ENCODE peak calls at places on chromosomes 16 and 17, in six cellular contexts. K is A549, Z is K562, E is GM12878, L is endothelial cell of umbilical vein, U is HepG2. I is an unnamed sample.

GRCh38 chr16:23367988-23368387 is 65.9 kb downstream of the SCNN1B start:
- DNase-seq in U (no peak), E (no peak), L (no peak), Z (no peak), K (no peak), I (no peak)

GRCh38 chr16:56935201-56935600 is 3.3 kb downstream of the HERPUD1 start:
- DNase-seq in K (no peak), E (no peak), Z (no peak), U (no peak), L (no peak), I (no peak)

GRCh38 chr17:73575470-73576235 is 68.6 kb downstream of the SDK2 start:
- DNase-seq in K (no peak), E (no peak), U (no peak), L (no peak), Z (no peak), I (no peak)

GRCh38 chr16:81716478-81717210 is 62.4 kb upstream of the PLCG2 start:
- DNase-seq in Z (no peak), E (peak; percentile 82), L (no peak), U (no peak), K (no peak), I (no peak)

GRCh38 chr16:86983621-86984020 is 333.6 kb downstream of the C16orf95 start:
- DNase-seq in E (no peak), L (no peak), U (no peak), Z (no peak), K (no peak), I (no peak)

GRCh38 chr16:1500465-1501150 is 7.4 kb downstream of the TELO2 start:
- DNase-seq in L (no peak), K (no peak), Z (no peak), U (no peak), E (no peak), I (no peak)

GRCh38 chr16:75555707-75556512 is at the start of gene TMEM231:
- DNase-seq in U (peak; percentile 91), K (peak; percentile 95), Z (peak; percentile 97), L (peak; percentile 91), E (no peak), I (peak; percentile 97)

GRCh38 chr17:75289832-75290337 is 652 bp upstream of the SLC25A19 start:
- DNase-seq in K (no peak), Z (peak; percentile 73), L (peak; percentile 71), E (peak; percentile 71), U (no peak), I (peak; percentile 88)

GRCh38 chr17:44779211-44780025 is 20.6 kb downstream of the ADAM11 start:
- DNase-seq in U (peak; percentile 66), L (peak; percentile 79), E (peak; percentile 17), Z (peak; percentile 88), K (peak; percentile 95), I (peak; percentile 79)

GRCh38 chr16:11087691-11088431 is 143.5 kb downstream of the CLEC16A start:
- DNase-seq in Z (no peak), E (no peak), L (no peak), U (no peak), K (no peak), I (peak; percentile 34)

GRCh38 chr16:53614346-53614745 is 89.3 kb downstream of the RPGRIP1L start:
- DNase-seq in Z (no peak), K (no peak), L (peak; percentile 68), U (no peak), E (no peak), I (no peak)

GRCh38 chr16:68194263-68194662 is 41.7 kb downstream of the ESRP2 start:
- DNase-seq in U (no peak), L (no peak), K (no peak), E (no peak), Z (no peak), I (no peak)

GRCh38 chr17:64424318-64424717 is 24.6 kb upstream of the MILR1 start:
- DNase-seq in U (no peak), L (no peak), Z (no peak), K (no peak), E (no peak), I (no peak)

GRCh38 chr17:17139972-17140589 is 66.1 kb downstream of the PLD6 start:
- DNase-seq in K (no peak), U (no peak), Z (no peak), L (no peak), E (no peak), I (no peak)

GRCh38 chr17:2266045-2266864 is 37.3 kb downstream of the SMG6 start:
- DNase-seq in E (peak; percentile 97), K (no peak), Z (no peak), L (peak; percentile 49), U (no peak), I (no peak)

GRCh38 chr17:71440513-71440912 is 680.3 kb upstream of the SOX9 start:
- DNase-seq in U (no peak), E (no peak), L (no peak), Z (no peak), K (no peak), I (no peak)

GRCh38 chr17:16873654-16874035 is 98.3 kb downstream of the TNFRSF13B start:
- DNase-seq in K (no peak), L (no peak), U (no peak), Z (no peak), E (no peak), I (no peak)

GRCh38 chr16:79648846-79649245 is 48.3 kb upstream of the MAF start:
- DNase-seq in L (no peak), U (no peak), K (no peak), Z (no peak), E (no peak), I (no peak)

GRCh38 chr17:29376667-29377268 is 13.4 kb upstream of the TAOK1 start:
- DNase-seq in E (no peak), L (no peak), U (no peak), Z (peak; percentile 19), K (peak; percentile 76), I (peak; percentile 28)

DNA sequence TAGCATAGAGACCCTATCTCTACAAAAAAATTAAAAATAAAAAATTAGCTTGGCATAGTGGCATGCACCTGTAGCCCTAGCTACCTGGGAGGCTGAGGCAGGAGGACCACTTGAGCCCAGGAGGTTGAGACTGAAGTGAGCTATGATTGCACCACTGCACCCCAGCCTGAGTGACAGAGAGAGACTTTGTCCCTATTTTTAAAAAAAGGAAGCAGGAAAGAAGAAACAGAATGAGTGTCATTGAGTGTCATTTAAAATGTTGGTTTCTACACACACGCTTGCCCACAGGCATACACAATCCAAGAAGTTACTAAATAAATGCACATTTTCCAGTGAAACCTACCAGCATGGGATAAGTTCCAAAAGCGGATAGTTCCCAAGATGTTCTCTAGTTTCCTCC is 17.5 kb downstream of the MRPS23 start:
- DNase-seq in U (no peak), Z (no peak), K (no peak), E (no peak), L (no peak), I (peak; percentile 54)
- TF ChIP-seq POLR2A in U (no peak), Z (no peak), K (no peak), E (no peak), L (no peak), I (no peak)

GRCh38 chr17:41579484-41580243 is 7.0 kb downstream of the KRT14 start:
- DNase-seq in L (peak; percentile 81), K (peak; percentile 98), U (peak; percentile 85), E (peak; percentile 21), Z (peak; percentile 92), I (peak; percentile 65)

GRCh38 chr17:41580651-41581365 is 5.9 kb downstream of the KRT14 start:
- DNase-seq in K (no peak), Z (no peak), U (no peak), L (no peak), E (no peak), I (no peak)

GRCh38 chr17:41580244-41580575 is 6.5 kb downstream of the KRT14 start:
- DNase-seq in E (no peak), Z (no peak), U (no peak), L (no peak), K (no peak), I (no peak)

GRCh38 chr17:41578538-41578937 is 6.7 kb upstream of the KRT9 start:
- DNase-seq in U (no peak), Z (no peak), E (no peak), L (no peak), K (no peak), I (no peak)

DNA sequence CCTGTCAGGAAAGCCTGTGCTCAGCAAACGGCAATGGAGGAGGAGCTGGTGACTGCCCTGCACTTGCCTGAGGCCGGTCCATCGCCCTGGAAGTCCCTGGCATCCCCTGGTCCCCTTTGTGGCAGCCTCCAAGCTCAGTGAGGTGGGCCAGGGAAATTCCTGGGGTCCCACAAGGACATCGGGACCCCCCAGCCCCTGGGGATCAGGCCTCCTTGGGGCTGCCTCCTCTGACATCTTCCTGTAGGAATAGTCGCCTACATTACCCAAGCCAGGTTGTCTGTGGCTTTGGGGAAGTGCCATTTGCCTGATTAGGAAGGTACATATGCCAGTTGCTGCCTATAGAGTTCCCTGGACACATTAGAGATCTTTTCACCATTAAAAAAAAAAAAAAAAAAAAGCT is 7.1 kb upstream of the KRT9 start:
- DNase-seq in Z (no peak), E (no peak), K (no peak), U (no peak), L (no peak), I (no peak)
- TF ChIP-seq MYC in Z (no peak), E (no peak), K (no peak), U (no peak), L (no peak), I (no peak)

DNA sequence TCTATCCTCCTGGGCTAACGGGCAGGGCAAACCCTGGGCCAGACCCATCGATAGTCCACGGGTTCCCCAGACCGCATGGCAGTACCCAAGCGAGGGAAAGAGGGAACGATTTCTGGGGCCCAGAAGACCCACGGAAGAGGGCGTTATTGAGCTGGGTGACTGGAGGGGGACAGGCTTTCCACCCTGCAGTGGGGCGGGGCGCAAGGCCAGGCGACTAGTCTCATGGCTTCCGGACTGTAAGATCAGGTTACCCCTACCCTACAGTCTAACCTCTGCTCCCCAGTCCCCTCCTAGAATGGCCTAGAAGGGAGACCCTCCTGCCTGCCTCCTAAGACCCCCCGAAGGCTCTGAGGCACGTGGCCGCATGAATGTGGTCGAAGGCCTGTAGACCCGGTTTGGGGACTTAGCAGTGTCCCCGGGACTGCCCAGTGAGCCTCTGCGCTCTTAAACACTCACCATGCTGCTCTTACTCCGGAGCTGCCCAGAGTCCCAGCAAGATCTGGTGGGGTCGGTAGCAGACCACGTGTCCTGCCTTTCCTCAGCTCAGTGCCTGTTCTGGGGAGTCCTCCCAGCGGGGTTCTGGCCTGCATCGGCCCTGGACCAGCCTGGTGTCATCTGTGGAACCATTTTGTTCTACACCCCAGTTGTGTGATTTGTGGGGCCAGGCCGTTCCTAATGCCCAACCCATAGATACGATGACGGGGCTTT is 13.1 kb upstream of the AURKB start:
- DNase-seq in L (no peak), K (peak; percentile 48), U (peak; percentile 79), E (no peak), Z (peak; percentile 85), I (peak; percentile 88)
- TF ChIP-seq POLR2A in L (no peak), K (peak; percentile 4), U (peak; percentile 26), E (no peak), Z (peak; percentile 59), I (peak; percentile 11)

GRCh38 chr16:84680165-84680842 is 19.5 kb upstream of the USP10 start:
- DNase-seq in L (no peak), U (no peak), E (no peak), Z (no peak), K (no peak), I (no peak)

GRCh38 chr16:84675423-84675822 is 24.4 kb upstream of the USP10 start:
- DNase-seq in L (no peak), E (no peak), U (no peak), Z (no peak), K (no peak), I (no peak)

GRCh38 chr16:84680843-84681629 is 18.8 kb upstream of the USP10 start:
- DNase-seq in U (no peak), K (no peak), E (no peak), L (no peak), Z (no peak), I (no peak)

GRCh38 chr16:84677017-84677803 is 22.6 kb upstream of the USP10 start:
- DNase-seq in U (peak; percentile 50), Z (no peak), E (no peak), L (no peak), K (no peak), I (peak; percentile 39)

GRCh38 chr16:84677849-84678248 is 22.0 kb upstream of the USP10 start:
- DNase-seq in U (no peak), E (no peak), Z (no peak), L (no peak), K (no peak), I (no peak)
- TF ChIP-seq MYC in U (no peak), E (no peak), Z (no peak), L (no peak), K (no peak), I (no peak)

I was measured in NB4.